ENCODE peak calls at places on chromosomes 7 and 10, in five cellular contexts. E, V, X, F and B are unnamed samples.
A peak's percentile ranks its signal among the peaks of the same experiment; 100 is the strongest.

GRCh38 chr7:131591674-131592328 is 35.4 kb upstream of the PODXL start:
- DNase-seq in E (no peak), V (no peak), X (no peak), F (no peak), B (no peak)

GRCh38 chr10:93071674-93072224 is 1.9 kb upstream of the CYP26A1 start:
- DNase-seq in E (peak; percentile 49), V (no peak), X (no peak), F (no peak), B (no peak)

GRCh38 chr10:83274088-83274487 is 865.2 kb upstream of the GHITM start:
- DNase-seq in E (no peak), V (no peak), X (no peak), F (no peak), B (no peak)

GRCh38 chr7:121397832-121398231 is 1.7 kb upstream of the FAM3C start:
- DNase-seq in E (no peak), V (no peak), X (no peak), F (no peak), B (no peak)

GRCh38 chr10:12050528-12050927 is 7.9 kb upstream of the UPF2 start:
- DNase-seq in E (no peak), V (no peak), X (no peak), F (no peak), B (no peak)

GRCh38 chr7:37683263-37684120 is at the start of gene GPR141:
- DNase-seq in E (no peak), V (no peak), X (no peak), F (no peak), B (no peak)

GRCh38 chr7:22934473-22935065 is 79.4 kb downstream of the HYCC1 start:
- DNase-seq in E (no peak), V (no peak), X (no peak), F (no peak), B (no peak)

GRCh38 chr7:44309271-44310091 is 15.9 kb downstream of the CAMK2B start:
- DNase-seq in E (peak; percentile 54), V (peak; percentile 67), X (no peak), F (no peak), B (no peak)

GRCh38 chr7:150875791-150876190 is 23.5 kb downstream of the AOC1 start:
- DNase-seq in E (no peak), V (no peak), X (no peak), F (no peak), B (no peak)

GRCh38 chr7:140165422-140165821 is 11.4 kb downstream of the KDM7A start:
- DNase-seq in E (no peak), V (no peak), X (no peak), F (no peak), B (no peak)

GRCh38 chr10:67665491-67665890 is 30.5 kb downstream of the CTNNA3 start:
- DNase-seq in E (peak; percentile 18), V (no peak), X (no peak), F (no peak), B (no peak)

GRCh38 chr7:51482976-51483375 is 166.4 kb upstream of the COBL start:
- DNase-seq in E (no peak), V (no peak), X (no peak), F (no peak), B (no peak)

GRCh38 chr7:27793780-27794179 is 53.8 kb downstream of the TAX1BP1 start:
- DNase-seq in E (no peak), V (no peak), X (peak; percentile 30), F (no peak), B (no peak)

GRCh38 chr10:45040921-45041320 is 40.2 kb downstream of the ZNF22 start:
- DNase-seq in E (no peak), V (no peak), X (no peak), F (no peak), B (no peak)

GRCh38 chr7:45659496-45660139 is 85.5 kb downstream of the ADCY1 start:
- DNase-seq in E (no peak), V (peak; percentile 20), X (no peak), F (no peak), B (no peak)

GRCh38 chr10:23968296-23968695 is 240.6 kb upstream of the KIAA1217 start:
- DNase-seq in E (no peak), V (no peak), X (peak; percentile 14), F (no peak), B (no peak)

GRCh38 chr7:30800785-30801252 is 29.6 kb downstream of the MINDY4 start:
- DNase-seq in E (peak; percentile 30), V (peak; percentile 52), X (peak; percentile 84), F (no peak), B (peak; percentile 31)

GRCh38 chr10:62456611-62457101 is 82.5 kb downstream of the ZNF365 start:
- DNase-seq in E (no peak), V (no peak), X (no peak), F (no peak), B (no peak)

GRCh38 chr7:111650456-111650999 is 88.2 kb upstream of the IMMP2L start:
- DNase-seq in E (no peak), V (no peak), X (no peak), F (no peak), B (no peak)

GRCh38 chr10:31129261-31129660 is 97.6 kb upstream of the ZNF438 start:
- DNase-seq in E (no peak), V (no peak), X (no peak), F (no peak), B (no peak)

GRCh38 chr10:132412316-132413192 is 15.6 kb downstream of the PWWP2B start:
- DNase-seq in E (no peak), V (no peak), X (no peak), F (no peak), B (no peak)